ENCODE peak calls at places on chromosomes 4 and X, in six cellular contexts. L, E, J, Q, K and S are unnamed samples.

GRCh38 chr4:27066591-27066990 is 205.9 kb downstream of the STIM2 start:
- DNase-seq in Q (no peak), E (no peak), L (no peak), K (no peak), J (no peak), S (no peak)

GRCh38 chr4:26861434-26862186 is 969 bp downstream of the STIM2 start:
- DNase-seq in K (peak; percentile 63), J (peak; percentile 33), E (peak; percentile 68), L (peak; percentile 74), Q (no peak), S (no peak)

GRCh38 chrX:30799327-30799726 is 89.7 kb downstream of the TAB3 start:
- DNase-seq in K (no peak), Q (no peak), L (no peak), J (no peak), E (no peak), S (no peak)

GRCh38 chr4:148998719-148999118 is 556.5 kb upstream of the NR3C2 start:
- DNase-seq in L (no peak), K (no peak), E (no peak), Q (no peak), J (no peak), S (peak; percentile 20)

GRCh38 chr4:161329852-161330251 is 833.9 kb downstream of the FSTL5 start:
- DNase-seq in Q (no peak), L (no peak), J (no peak), E (no peak), K (no peak), S (no peak)

GRCh38 chr4:168474660-168475320 is 5.5 kb downstream of the DDX60L start:
- DNase-seq in Q (no peak), L (no peak), E (no peak), J (no peak), K (no peak), S (no peak)

GRCh38 chr4:86223472-86223871 is 136.4 kb downstream of the MAPK10 start:
- DNase-seq in L (no peak), K (no peak), Q (no peak), E (no peak), J (no peak), S (peak; percentile 20)

GRCh38 chr4:139950568-139950967 is 203.4 kb downstream of the MAML3 start:
- DNase-seq in J (no peak), K (no peak), Q (no peak), E (no peak), L (peak; percentile 76), S (peak; percentile 20)

GRCh38 chr4:118732591-118733330 is 47.6 kb downstream of the METTL14 start:
- DNase-seq in Q (peak; percentile 16), J (no peak), K (no peak), L (no peak), E (no peak), S (no peak)

GRCh38 chrX:9195199-9195880 is 161.4 kb upstream of the FAM9B start:
- DNase-seq in Q (no peak), J (no peak), E (no peak), L (no peak), K (no peak), S (no peak)

GRCh38 chr4:7120341-7120740 is 52.5 kb upstream of the GRPEL1 start:
- DNase-seq in Q (no peak), K (no peak), J (peak; percentile 56), E (no peak), L (no peak), S (no peak)

GRCh38 chrX:114038358-114038757 is 545.5 kb upstream of the HTR2C start:
- DNase-seq in E (no peak), J (no peak), L (no peak), Q (no peak), K (no peak), S (no peak)

GRCh38 chr4:17577660-17578481 is 873 bp downstream of the LAP3 start:
- DNase-seq in E (peak; percentile 21), Q (no peak), J (peak; percentile 12), K (peak; percentile 27), L (peak; percentile 27), S (no peak)

GRCh38 chr4:76377922-76378321 is 43.0 kb downstream of the CCDC158 start:
- DNase-seq in Q (no peak), K (no peak), L (peak; percentile 12), J (peak; percentile 19), E (peak; percentile 18), S (peak; percentile 9)